ENCODE peak calls at places on chromosomes 13 and 19, in four cellular contexts. A is GM12878, V is ovary, C is IMR-90. J is an unnamed sample.

GRCh38 chr13:106493569-106493968 is 41.9 kb downstream of the EFNB2 start:
- DNase-seq in A (peak; percentile 52), V (no peak), C (no peak), J (no peak)

GRCh38 chr13:26518433-26519084 is 38.9 kb upstream of the WASF3 start:
- DNase-seq in A (no peak), V (no peak), C (no peak), J (no peak)

GRCh38 chr19:5149508-5149907 is 180.6 kb downstream of the KDM4B start:
- DNase-seq in A (no peak), V (no peak), C (no peak), J (no peak)

GRCh38 chr19:7888145-7888825 is at the start of gene LRRC8E:
- DNase-seq in A (no peak), V (peak; percentile 43), C (peak; percentile 55), J (peak; percentile 43)

GRCh38 chr13:79901336-79901735 is 420.4 kb downstream of the NDFIP2 start:
- DNase-seq in A (no peak), V (no peak), C (peak; percentile 13), J (no peak)

GRCh38 chr13:26280295-26280694 is 26.4 kb downstream of the CDK8 start:
- DNase-seq in A (no peak), V (no peak), C (peak; percentile 70), J (no peak)

GRCh38 chr19:13228561-13228960 is 78.3 kb downstream of the IER2 start:
- DNase-seq in A (no peak), V (no peak), C (no peak), J (no peak)

GRCh38 chr19:56170261-56170660 is 5.5 kb upstream of the GALP start:
- DNase-seq in A (no peak), V (no peak), C (peak; percentile 43), J (no peak)

GRCh38 chr19:53182202-53182601 is 11.0 kb downstream of the ZNF665 start:
- DNase-seq in A (no peak), V (no peak), C (peak; percentile 66), J (no peak)

GRCh38 chr13:91567485-91568207 is 169.2 kb downstream of the GPC5 start:
- DNase-seq in A (no peak), V (no peak), C (no peak), J (no peak)

GRCh38 chr13:26305676-26306075 is 51.7 kb downstream of the CDK8 start:
- DNase-seq in A (no peak), V (no peak), C (no peak), J (no peak)

GRCh38 chr19:14843169-14843568 is 5.6 kb downstream of the OR7A10 start:
- DNase-seq in A (no peak), V (no peak), C (no peak), J (no peak)

GRCh38 chr13:48043789-48044503 is 6.4 kb downstream of the NUDT15 start:
- DNase-seq in A (no peak), V (no peak), C (peak; percentile 73), J (no peak)

GRCh38 chr13:28579334-28579733 is 79.6 kb upstream of the POMP start:
- DNase-seq in A (no peak), V (no peak), C (no peak), J (no peak)

DNA sequence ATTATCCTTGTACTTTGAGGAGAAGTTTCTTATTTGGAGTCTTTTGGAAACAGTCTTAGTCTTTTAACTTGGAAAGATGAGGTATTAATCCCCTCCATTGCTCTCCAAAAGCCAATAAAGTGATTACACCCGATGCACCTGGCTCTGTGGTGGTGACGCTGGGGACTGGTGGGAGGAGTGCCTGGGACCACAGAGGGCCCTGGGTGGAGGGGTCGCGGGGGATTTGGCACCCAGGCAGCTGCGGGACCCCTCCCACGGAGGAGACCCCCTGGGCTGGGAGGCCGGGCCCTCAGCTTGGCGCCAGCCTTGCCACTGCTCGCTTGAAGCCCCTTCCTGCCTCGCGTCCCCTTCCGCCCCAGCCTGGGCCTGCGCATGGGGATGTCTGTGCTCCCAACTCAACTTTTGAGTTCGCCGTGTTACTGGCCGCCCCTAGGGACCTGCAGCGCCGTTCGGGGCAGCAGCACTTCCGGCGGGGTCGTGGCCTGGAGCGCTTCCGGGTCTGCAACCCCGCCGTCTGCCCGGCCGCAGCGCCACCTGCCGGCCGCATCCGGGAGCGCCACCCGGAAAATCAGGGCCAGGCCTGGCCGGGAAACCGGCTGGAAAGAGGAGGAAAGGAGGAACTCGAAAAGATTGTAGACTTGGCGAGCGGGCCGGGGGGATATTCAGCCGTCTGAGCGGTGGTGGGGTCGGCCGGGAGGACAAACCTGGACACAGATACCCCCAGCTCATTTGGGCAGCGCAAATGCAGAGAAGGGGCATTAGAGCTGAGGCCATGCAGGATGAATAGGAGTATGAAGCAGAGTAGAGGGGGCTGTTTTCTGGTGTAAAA is 8.4 kb downstream of the PEAK3 start:
- DNase-seq in A (peak; percentile 65), V (peak; percentile 87), C (peak; percentile 52), J (peak; percentile 92)
- TF ChIP-seq POLR2A in A (peak; percentile 85), V (no peak), C (no peak), J (no peak)

GRCh38 chr13:85379991-85380390 is 419.2 kb downstream of the SLITRK6 start:
- DNase-seq in A (no peak), V (no peak), C (no peak), J (no peak)

GRCh38 chr13:85379433-85379832 is 419.8 kb downstream of the SLITRK6 start:
- DNase-seq in A (no peak), V (no peak), C (no peak), J (no peak)

GRCh38 chr13:85386424-85386823 is 412.8 kb downstream of the SLITRK6 start:
- DNase-seq in A (no peak), V (no peak), C (no peak), J (no peak)

GRCh38 chr13:85381082-85381481 is 418.1 kb downstream of the SLITRK6 start:
- DNase-seq in A (no peak), V (no peak), C (no peak), J (no peak)

DNA sequence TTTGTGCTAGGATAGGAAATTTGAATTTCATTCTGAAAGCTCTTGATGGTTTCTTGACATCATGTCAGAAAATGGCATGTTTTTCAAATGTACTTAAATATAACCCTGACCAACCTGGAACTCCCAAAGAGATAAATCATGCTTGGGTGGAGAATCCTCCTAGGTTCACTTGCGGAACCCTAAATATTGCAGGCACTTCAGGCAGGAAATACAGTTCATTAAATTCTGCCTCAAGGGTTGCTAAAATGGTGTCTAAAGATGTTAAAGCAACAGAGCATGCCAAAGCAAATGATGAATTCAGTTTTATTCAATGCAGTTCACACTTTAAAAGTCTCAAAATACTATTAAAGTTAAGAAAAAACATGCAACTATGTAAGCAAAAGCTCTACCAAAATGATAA is 415.9 kb downstream of the SLITRK6 start:
- DNase-seq in A (no peak), V (no peak), C (no peak), J (no peak)
- TF ChIP-seq POLR2A in A (no peak), V (no peak), C (no peak), J (no peak)

GRCh38 chr19:44455100-44455499 is 6.8 kb upstream of the ZNF229 start:
- DNase-seq in A (no peak), V (no peak), C (no peak), J (no peak)
- TF ChIP-seq POLR2A in A (no peak), V (no peak), C (no peak), J (no peak)

GRCh38 chr19:35140898-35141626 is 2.0 kb upstream of the FXYD7 start:
- DNase-seq in A (no peak), V (peak; percentile 93), C (peak; percentile 86), J (peak; percentile 87)
- TF ChIP-seq POLR2A in A (no peak), V (peak; percentile 81), C (no peak), J (no peak)

DNA sequence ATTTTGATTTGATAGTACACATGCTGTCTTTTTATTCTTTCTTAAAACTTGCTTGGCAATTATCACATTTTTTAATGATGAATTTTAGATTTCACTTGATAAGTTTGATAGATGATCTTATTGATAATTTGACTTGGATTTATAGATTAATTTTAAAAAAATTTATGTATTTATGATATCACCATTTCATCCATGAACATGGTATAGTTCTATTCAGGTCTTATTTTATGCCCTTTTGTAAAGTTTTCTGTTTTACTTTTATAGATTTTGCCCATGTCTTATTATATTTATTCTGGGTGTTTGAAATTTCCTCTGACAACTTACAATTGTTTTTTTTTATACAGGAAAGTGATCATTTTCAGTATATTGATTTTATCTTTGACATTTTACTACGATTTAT is 39.5 kb downstream of the ZNF536 start:
- DNase-seq in A (no peak), V (no peak), C (no peak), J (no peak)
- TF ChIP-seq POLR2A in A (no peak), V (no peak), C (no peak), J (no peak)

GRCh38 chr13:33194820-33195692 is 90.5 kb downstream of the STARD13 start:
- DNase-seq in A (peak; percentile 99), V (no peak), C (peak; percentile 96), J (no peak)
- TF ChIP-seq POLR2A in A (no peak), V (no peak), C (no peak), J (no peak)

GRCh38 chr13:30564489-30564888 is 53.2 kb upstream of the USPL1 start:
- DNase-seq in A (no peak), V (no peak), C (no peak), J (no peak)

GRCh38 chr13:30567072-30567471 is 50.6 kb upstream of the USPL1 start:
- DNase-seq in A (no peak), V (no peak), C (no peak), J (no peak)

GRCh38 chr13:30572859-30573275 is 44.9 kb upstream of the USPL1 start:
- DNase-seq in A (peak; percentile 28), V (no peak), C (peak; percentile 57), J (peak; percentile 75)

GRCh38 chr13:30565658-30566057 is 52.1 kb upstream of the USPL1 start:
- DNase-seq in A (no peak), V (no peak), C (no peak), J (no peak)

DNA sequence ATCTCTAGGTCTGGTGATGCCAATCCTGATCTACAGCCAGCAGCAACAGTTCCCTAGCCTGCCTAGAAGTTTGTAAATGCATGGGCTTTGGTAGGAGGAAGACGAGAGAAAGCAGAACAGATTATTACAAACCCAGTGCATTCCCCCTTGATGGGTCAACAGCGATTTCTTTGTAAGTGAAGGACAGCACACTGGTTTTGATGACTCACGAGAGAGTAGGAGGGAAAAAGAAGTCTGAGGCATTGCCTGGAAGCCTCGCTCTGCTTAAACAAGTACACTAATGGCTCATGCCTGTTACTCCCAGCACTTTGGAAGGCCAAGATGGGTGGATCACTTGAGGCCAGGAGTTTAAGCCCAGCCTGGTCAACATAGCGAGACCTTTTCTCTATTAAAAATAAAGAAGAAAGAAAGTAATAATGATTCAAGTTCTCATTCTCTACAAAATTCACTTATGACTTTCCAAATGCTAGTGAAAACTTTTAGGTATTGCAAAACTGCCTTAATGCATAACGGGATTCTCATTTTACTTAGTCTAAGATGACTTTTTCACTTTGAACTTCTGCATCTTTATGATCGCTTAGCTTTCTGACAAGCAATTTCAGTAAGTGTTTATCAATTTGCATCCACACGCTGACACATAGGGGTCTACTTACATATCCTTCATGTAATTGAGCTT is 47.7 kb upstream of the USPL1 start:
- DNase-seq in A (no peak), V (no peak), C (peak; percentile 99), J (peak; percentile 10)
- TF ChIP-seq POLR2A in A (no peak), V (no peak), C (no peak), J (no peak)

GRCh38 chr19:1855040-1855827 is 7.0 kb upstream of the REXO1 start:
- DNase-seq in A (peak; percentile 59), V (peak; percentile 71), C (peak; percentile 85), J (peak; percentile 97)
- TF ChIP-seq POLR2A in A (peak; percentile 76), V (no peak), C (peak; percentile 35), J (peak; percentile 85)